ENCODE peak calls at places on chromosomes 6 and 20, in four cellular contexts. F is body of pancreas, C is pancreas, R is A549. P is an unnamed sample. For H3K4me1, the result is how much of the 10 kb centered on the place peaks cover.

GRCh38 chr6:111564482-111564945 is 41.2 kb downstream of the TRAF3IP2 start:
- DNase-seq in C (no peak), R (no peak), F (no peak), P (no peak)

GRCh38 chr20:60921021-60921622 is 330.9 kb upstream of the CDH4 start:
- DNase-seq in C (no peak), R (peak), F (no peak), P (no peak)

GRCh38 chr6:164102701-164103100 is 688.2 kb downstream of the QKI start:
- DNase-seq in C (no peak), F (no peak), R (no peak), P (no peak)

GRCh38 chr6:162271922-162272321 is 455.6 kb downstream of the PRKN start:
- DNase-seq in R (no peak), C (no peak), F (no peak), P (no peak)

GRCh38 chr6:34671801-34672656 is 24.5 kb downstream of the ILRUN start:
- DNase-seq in C (no peak), R (no peak), F (no peak), P (no peak)

GRCh38 chr6:37205189-37205996 is 35.4 kb downstream of the PIM1 start:
- DNase-seq in F (no peak), R (no peak), C (no peak), P (no peak)

GRCh38 chr20:36173451-36173933 is 19.0 kb downstream of the EPB41L1 start:
- DNase-seq in F (no peak), R (no peak), C (no peak), P (peak)

GRCh38 chr20:9532069-9532809 is 17.8 kb downstream of the LAMP5 start:
- DNase-seq in F (no peak), R (no peak), C (no peak), P (no peak)

GRCh38 chr20:33387177-33387576 is 14.1 kb downstream of the CDK5RAP1 start:
- DNase-seq in R (peak), C (no peak), F (no peak), P (peak)

GRCh38 chr6:29502597-29502996 is 14.8 kb upstream of the MAS1L start:
- DNase-seq in C (no peak), R (no peak), F (no peak), P (no peak)

GRCh38 chr6:166488701-166489100 is 97.8 kb downstream of the RAMACL start:
- DNase-seq in C (no peak), F (no peak), R (no peak), P (no peak)

GRCh38 chr6:119349041-119349340 is 570 bp downstream of the MAN1A1 start:
- DNase-seq in R (no peak), C (no peak), F (no peak), P (no peak)

GRCh38 chr20:3209023-3209945 is at the start of gene ITPA:
- DNase-seq in R (peak), C (peak), F (peak), P (peak)

GRCh38 chr6:52640170-52640569 is 30.7 kb upstream of the TMEM14A start:
- DNase-seq in C (no peak), F (peak), R (no peak), P (no peak)

GRCh38 chr6:109242029-109242428 is 140.2 kb downstream of the CD164 start:
- DNase-seq in R (no peak), F (no peak), C (no peak), P (no peak)

GRCh38 chr6:54282186-54282585 is 26.1 kb upstream of the TINAG start:
- DNase-seq in R (no peak), C (no peak), F (no peak), P (no peak)

GRCh38 chr6:91278416-91278815 is 691.5 kb upstream of the MAP3K7 start:
- DNase-seq in C (no peak), F (no peak), R (no peak), P (no peak)

GRCh38 chr6:121794630-121795029 is 359.2 kb downstream of the GJA1 start:
- DNase-seq in R (peak), C (no peak), F (no peak), P (no peak)

GRCh38 chr6:162538643-162539064 is 188.9 kb downstream of the PRKN start:
- DNase-seq in C (no peak), R (no peak), F (no peak), P (peak)

GRCh38 chr20:59933849-59934585 is 580 bp upstream of the SYCP2 start:
- DNase-seq in R (peak), C (peak), F (peak), P (peak)

GRCh38 chr20:51562334-51563140 is 20.0 kb upstream of the NFATC2 start:
- DNase-seq in R (peak), C (peak), F (peak), P (peak)

GRCh38 chr6:34094474-34095135 is 51.3 kb downstream of the GRM4 start:
- DNase-seq in C (no peak), F (no peak), R (no peak), P (no peak)

GRCh38 chr6:26521485-26522391 is 16.4 kb upstream of the HMGN4 start:
- DNase-seq in R (peak), C (peak), F (peak), P (peak)

GRCh38 chr20:6157345-6157744 is 34.5 kb upstream of the FERMT1 start:
- DNase-seq in C (no peak), F (no peak), R (no peak), P (no peak)
- TF ChIP-seq CTCF in C (no peak), F (no peak), R (peak), P (no peak)

GRCh38 chr20:10719740-10720380 is 46.1 kb upstream of the JAG1 start:
- DNase-seq in F (no peak), C (no peak), R (no peak), P (no peak)

GRCh38 chr20:10715035-10715434 is 41.2 kb upstream of the JAG1 start:
- DNase-seq in C (no peak), R (peak), F (no peak), P (no peak)

GRCh38 chr20:10718671-10719070 is 44.9 kb upstream of the JAG1 start:
- DNase-seq in F (no peak), R (no peak), C (no peak), P (no peak)

GRCh38 chr20:10714236-10714975 is 40.6 kb upstream of the JAG1 start:
- DNase-seq in R (no peak), F (no peak), C (no peak), P (no peak)

DNA sequence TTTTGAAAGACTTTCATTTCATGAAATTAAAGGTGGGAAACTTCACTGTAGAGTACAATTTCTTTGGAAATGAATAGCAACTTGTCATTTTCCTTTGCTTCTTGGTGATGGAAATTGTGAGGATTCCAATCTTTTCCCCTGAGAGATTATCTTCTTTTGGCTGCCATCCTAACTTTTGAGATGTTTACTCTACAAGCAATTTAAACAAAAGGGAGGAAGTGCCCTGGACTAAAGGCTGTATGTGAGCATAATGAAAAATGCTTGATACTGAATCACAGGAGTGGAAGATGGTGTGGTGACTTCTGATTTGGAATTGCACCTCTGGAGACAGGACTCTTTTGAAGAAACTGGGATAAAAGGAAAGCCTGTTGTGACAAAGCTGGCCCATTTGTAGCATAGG is 43.1 kb upstream of the JAG1 start:
- DNase-seq in R (no peak), C (no peak), F (no peak), P (no peak)
- H3K4me1 ChIP-seq in R (half or more), C (under half), F (under half), P (under half)

DNA sequence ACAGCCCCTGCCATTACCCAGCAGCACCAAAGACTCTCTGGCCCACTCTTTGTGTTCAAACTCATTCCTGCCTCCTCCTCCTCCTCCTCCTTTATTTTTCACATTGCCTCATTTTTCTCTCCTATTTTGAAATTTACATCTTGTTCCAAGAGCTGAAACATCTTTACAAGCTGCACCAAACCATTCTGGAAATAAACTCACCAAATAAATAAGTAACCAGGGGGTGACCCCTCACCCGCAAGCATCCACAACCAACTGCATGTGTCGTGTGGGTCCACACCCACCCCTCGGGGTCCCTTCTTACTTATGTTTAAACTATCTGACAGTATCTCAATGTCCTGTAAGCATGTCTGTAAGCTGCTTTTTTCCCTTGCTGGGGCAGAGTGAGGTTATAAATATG is 1.4 kb downstream of the KCNB1 start:
- DNase-seq in R (no peak), C (no peak), F (no peak), P (no peak)
- H3K4me3 ChIP-seq in R (no peak), C (no peak), F (no peak), P (no peak)

GRCh38 chr6:42313941-42314570 is 96.4 kb upstream of the MRPS10 start:
- DNase-seq in F (no peak), R (no peak), C (no peak), P (no peak)
- TF ChIP-seq CTCF in F (no peak), R (no peak), C (no peak), P (no peak)

GRCh38 chr6:39885691-39886090 is 48.6 kb downstream of the MOCS1 start:
- DNase-seq in F (no peak), R (no peak), C (no peak), P (no peak)

GRCh38 chr6:39887692-39888450 is 46.4 kb downstream of the MOCS1 start:
- DNase-seq in R (no peak), C (peak), F (peak), P (peak)

GRCh38 chr6:39889229-39889628 is 45.0 kb downstream of the MOCS1 start:
- DNase-seq in C (no peak), F (no peak), R (no peak), P (no peak)

GRCh38 chr6:39884696-39885095 is 49.6 kb downstream of the MOCS1 start:
- DNase-seq in C (no peak), F (no peak), R (no peak), P (no peak)

GRCh38 chr6:39886871-39887270 is 47.4 kb downstream of the MOCS1 start:
- DNase-seq in C (no peak), R (no peak), F (no peak), P (no peak)
- H3K4me1 ChIP-seq in C (under half), R (under half), F (under half), P (under half)

DNA sequence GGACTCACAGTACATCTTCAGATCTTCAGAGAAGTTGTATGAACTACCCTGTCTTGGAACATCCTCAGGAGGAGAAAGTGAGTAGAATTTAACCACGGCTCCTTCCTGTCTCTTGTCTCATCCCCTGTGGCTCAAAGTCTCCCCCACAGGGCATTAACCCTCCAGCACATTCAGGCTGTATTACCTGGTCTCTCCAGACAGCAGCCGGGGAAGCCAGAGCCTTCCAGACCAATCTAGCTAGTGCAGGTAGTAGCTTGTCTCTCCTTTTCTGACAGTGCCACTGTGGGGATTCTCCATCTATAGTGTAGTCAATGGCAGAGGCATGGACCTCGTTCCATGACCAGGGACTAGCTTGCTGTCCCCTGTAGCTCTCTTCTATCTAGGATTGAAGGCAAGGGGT is 16.9 kb upstream of the ELMO2 start:
- DNase-seq in R (no peak), C (no peak), F (no peak), P (no peak)
- H3K4me3 ChIP-seq in R (no peak), C (no peak), F (no peak), P (no peak)